ENCODE peak calls at places on chromosomes 16 and 17, in six cellular contexts. X is foreskin fibroblast, D is dorsolateral prefrontal cortex, Q is AG04449, M is epithelial cell of esophagus, H is upper lobe of left lung. Y is an unnamed sample.

GRCh38 chr16:16140537-16140936 is 82.8 kb downstream of the ABCC6 start:
- DNase-seq in X (no peak), D (no peak), Q (no peak), M (no peak), H (no peak), Y (no peak)

GRCh38 chr17:4515501-4515900 is 16.8 kb downstream of the SPNS2 start:
- DNase-seq in X (no peak), D (no peak), Q (no peak), M (no peak), H (peak; percentile 39), Y (no peak)

GRCh38 chr16:8568231-8568617 is 22.1 kb downstream of the TMEM114 start:
- DNase-seq in X (no peak), D (no peak), Q (no peak), M (no peak), H (no peak), Y (no peak)

GRCh38 chr17:67431210-67432015 is 54.3 kb downstream of the PITPNC1 start:
- DNase-seq in X (peak; percentile 65), D (no peak), Q (no peak), M (peak; percentile 88), H (no peak), Y (peak; percentile 60)

GRCh38 chr17:81315170-81315884 is 20.2 kb upstream of the SLC38A10 start:
- DNase-seq in X (no peak), D (peak; percentile 68), Q (no peak), M (no peak), H (peak; percentile 75), Y (no peak)

GRCh38 chr16:4021070-4021779 is 95.0 kb downstream of the ADCY9 start:
- DNase-seq in X (no peak), D (no peak), Q (no peak), M (peak; percentile 92), H (no peak), Y (no peak)

GRCh38 chr17:4247981-4248388 is 15.8 kb downstream of the ANKFY1 start:
- DNase-seq in X (no peak), D (no peak), Q (no peak), M (peak; percentile 91), H (no peak), Y (no peak)

GRCh38 chr16:85400305-85401205 is 212.6 kb upstream of the GSE1 start:
- DNase-seq in X (no peak), D (no peak), Q (no peak), M (no peak), H (peak; percentile 43), Y (no peak)

GRCh38 chr17:17767096-17767470 is 69.7 kb downstream of the SREBF1 start:
- DNase-seq in X (no peak), D (no peak), Q (no peak), M (no peak), H (no peak), Y (no peak)

DNA sequence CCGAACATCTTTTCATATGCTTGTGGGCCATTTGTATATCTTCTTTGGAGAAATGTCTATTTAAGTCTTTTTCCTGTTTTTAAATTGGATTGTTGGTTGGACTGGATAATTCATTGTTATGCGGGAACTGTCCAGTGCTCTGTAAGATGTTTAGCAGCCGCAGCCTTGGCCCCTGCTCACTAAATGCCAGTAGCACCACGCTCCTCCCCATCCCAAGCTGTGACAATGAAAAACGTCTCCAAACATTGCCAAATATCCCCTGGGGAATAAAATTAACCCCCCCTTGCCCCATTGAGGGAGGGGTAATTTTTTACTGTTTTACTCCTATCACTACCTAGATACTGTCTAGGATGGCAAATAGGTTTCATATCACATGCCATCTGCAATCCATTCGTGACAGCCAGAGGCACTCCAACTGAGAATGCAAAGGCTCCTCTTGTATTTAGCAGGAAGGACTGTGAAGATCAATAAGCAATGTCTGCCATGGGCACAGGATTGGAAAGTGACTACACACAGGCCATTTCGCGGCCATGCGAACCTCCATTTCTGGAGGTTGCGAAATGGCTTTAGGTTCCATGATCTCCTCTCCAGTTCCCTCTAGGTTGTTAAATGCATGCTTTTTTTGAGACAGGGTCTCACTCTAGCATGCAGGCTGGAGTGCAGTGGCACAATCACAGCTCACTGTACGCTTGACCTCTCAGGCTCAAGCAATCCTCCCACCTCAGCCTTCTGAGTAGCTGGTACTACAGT is 9.3 kb downstream of the PLXDC1 start:
- DNase-seq in X (no peak), D (no peak), Q (no peak), M (no peak), H (no peak), Y (no peak)
- H3K4me3 ChIP-seq in X (no peak overlapping the region), D (no peak overlapping the region), Q (no peak overlapping the region), M (no peak overlapping the region), H (no peak overlapping the region), Y (no peak overlapping the region)

GRCh38 chr17:42312285-42313130 is 24.2 kb downstream of the STAT5A start:
- DNase-seq in X (peak; percentile 81), D (peak; percentile 90), Q (no peak), M (peak; percentile 73), H (peak; percentile 93), Y (no peak)
- H3K4me3 ChIP-seq in X (no peak overlapping the region), D (peak overlapping the region; percentile 59), Q (no peak overlapping the region), M (no peak overlapping the region), H (peak overlapping the region; percentile 22), Y (no peak overlapping the region)

GRCh38 chr17:82699551-82699950 is 1.1 kb upstream of the RAB40B start:
- DNase-seq in X (no peak), D (no peak), Q (no peak), M (no peak), H (no peak), Y (no peak)
- H3K4me3 ChIP-seq in X (peak overlapping the region; percentile 67), D (peak overlapping the region; percentile 96), Q (peak overlapping the region; percentile 76), M (no peak overlapping the region), H (peak overlapping the region; percentile 88), Y (peak overlapping the region; percentile 69)

GRCh38 chr16:81617021-81617346 is 162.1 kb upstream of the PLCG2 start:
- DNase-seq in X (no peak), D (no peak), Q (no peak), M (no peak), H (no peak), Y (no peak)
- H3K4me3 ChIP-seq in X (no peak overlapping the region), D (no peak overlapping the region), Q (no peak overlapping the region), M (no peak overlapping the region), H (no peak overlapping the region), Y (no peak overlapping the region)